ENCODE peak calls at places on chromosome 16, in ten cellular contexts. One of them, this sample, is unnamed.

GRCh38 chr16:716250-716607 is 1.3 kb downstream of the METRN start:
- DNase-seq in stomach: peak
- DNase-seq in sigmoid colon: no peak
- DNase-seq in transverse colon: no peak
- DNase-seq in prostate gland: no peak
- DNase-seq in ovary: no peak
- DNase-seq in IMR-90: no peak
- DNase-seq in Peyer's patch: no peak
- DNase-seq in HCT116: no peak
- DNase-seq in gastrocnemius medialis: no peak
- DNase-seq in this sample: no peak

GRCh38 chr16:66519482-66519881 is 30.4 kb downstream of the TK2 start:
- DNase-seq in sigmoid colon: no peak
- DNase-seq in ovary: no peak
- DNase-seq in stomach: no peak
- DNase-seq in gastrocnemius medialis: no peak
- DNase-seq in transverse colon: no peak
- DNase-seq in Peyer's patch: no peak
- DNase-seq in prostate gland: no peak
- DNase-seq in HCT116: no peak
- DNase-seq in IMR-90: no peak
- DNase-seq in this sample: no peak

GRCh38 chr16:61681124-61681523 is 355.1 kb downstream of the CDH8 start:
- DNase-seq in stomach: no peak
- DNase-seq in gastrocnemius medialis: no peak
- DNase-seq in Peyer's patch: no peak
- DNase-seq in prostate gland: no peak
- DNase-seq in sigmoid colon: no peak
- DNase-seq in ovary: no peak
- DNase-seq in HCT116: no peak
- DNase-seq in transverse colon: no peak
- DNase-seq in IMR-90: no peak
- DNase-seq in this sample: no peak

GRCh38 chr16:1071009-1071408 is 1.5 kb upstream of the SSTR5 start:
- DNase-seq in stomach: no peak
- DNase-seq in ovary: no peak
- DNase-seq in gastrocnemius medialis: no peak
- DNase-seq in Peyer's patch: no peak
- DNase-seq in transverse colon: no peak
- DNase-seq in HCT116: no peak
- DNase-seq in prostate gland: no peak
- DNase-seq in sigmoid colon: no peak
- DNase-seq in IMR-90: no peak
- DNase-seq in this sample: no peak

GRCh38 chr16:25270577-25270976 is 12.9 kb upstream of the ZKSCAN2 start:
- DNase-seq in prostate gland: no peak
- DNase-seq in transverse colon: no peak
- DNase-seq in IMR-90: no peak
- DNase-seq in gastrocnemius medialis: no peak
- DNase-seq in sigmoid colon: no peak
- DNase-seq in HCT116: no peak
- DNase-seq in ovary: no peak
- DNase-seq in Peyer's patch: no peak
- DNase-seq in stomach: no peak
- DNase-seq in this sample: no peak

GRCh38 chr16:80986557-80986956 is 20.1 kb downstream of the CMC2 start:
- DNase-seq in IMR-90: no peak
- DNase-seq in transverse colon: no peak
- DNase-seq in Peyer's patch: no peak
- DNase-seq in HCT116: no peak
- DNase-seq in sigmoid colon: no peak
- DNase-seq in stomach: no peak
- DNase-seq in ovary: no peak
- DNase-seq in gastrocnemius medialis: no peak
- DNase-seq in prostate gland: no peak
- DNase-seq in this sample: no peak

GRCh38 chr16:17397499-17397891 is 73.3 kb downstream of the XYLT1 start:
- DNase-seq in sigmoid colon: no peak
- DNase-seq in gastrocnemius medialis: no peak
- DNase-seq in prostate gland: no peak
- DNase-seq in ovary: no peak
- DNase-seq in stomach: peak
- DNase-seq in HCT116: no peak
- DNase-seq in Peyer's patch: no peak
- DNase-seq in transverse colon: peak
- DNase-seq in IMR-90: peak
- DNase-seq in this sample: no peak

GRCh38 chr16:79328327-79329162 is 272.0 kb downstream of the MAF start:
- DNase-seq in transverse colon: no peak
- DNase-seq in stomach: no peak
- DNase-seq in sigmoid colon: no peak
- DNase-seq in HCT116: no peak
- DNase-seq in gastrocnemius medialis: no peak
- DNase-seq in IMR-90: no peak
- DNase-seq in Peyer's patch: no peak
- DNase-seq in prostate gland: no peak
- DNase-seq in ovary: no peak
- DNase-seq in this sample: no peak

GRCh38 chr16:82995286-82995926 is 368.6 kb downstream of the CDH13 start:
- DNase-seq in IMR-90: no peak
- DNase-seq in prostate gland: no peak
- DNase-seq in HCT116: no peak
- DNase-seq in transverse colon: no peak
- DNase-seq in Peyer's patch: no peak
- DNase-seq in sigmoid colon: no peak
- DNase-seq in ovary: no peak
- DNase-seq in stomach: no peak
- DNase-seq in gastrocnemius medialis: no peak
- DNase-seq in this sample: no peak

GRCh38 chr16:48912360-48912759 is 302.4 kb upstream of the N4BP1 start:
- DNase-seq in IMR-90: no peak
- DNase-seq in transverse colon: no peak
- DNase-seq in prostate gland: no peak
- DNase-seq in sigmoid colon: no peak
- DNase-seq in ovary: no peak
- DNase-seq in Peyer's patch: no peak
- DNase-seq in HCT116: no peak
- DNase-seq in stomach: no peak
- DNase-seq in gastrocnemius medialis: no peak
- DNase-seq in this sample: peak

GRCh38 chr16:11748404-11749254 is 6.0 kb upstream of the TXNDC11 start:
- DNase-seq in stomach: no peak
- DNase-seq in transverse colon: peak
- DNase-seq in prostate gland: no peak
- DNase-seq in gastrocnemius medialis: no peak
- DNase-seq in sigmoid colon: no peak
- DNase-seq in ovary: no peak
- DNase-seq in Peyer's patch: no peak
- DNase-seq in HCT116: no peak
- DNase-seq in IMR-90: no peak
- DNase-seq in this sample: no peak

GRCh38 chr16:21644674-21645073 is 7.7 kb downstream of the IGSF6 start:
- DNase-seq in Peyer's patch: no peak
- DNase-seq in ovary: no peak
- DNase-seq in transverse colon: no peak
- DNase-seq in stomach: no peak
- DNase-seq in sigmoid colon: no peak
- DNase-seq in HCT116: no peak
- DNase-seq in IMR-90: no peak
- DNase-seq in gastrocnemius medialis: no peak
- DNase-seq in prostate gland: no peak
- DNase-seq in this sample: no peak
- H3K4me3 ChIP-seq in Peyer's patch: peak
- H3K4me3 ChIP-seq in ovary: peak
- H3K4me3 ChIP-seq in transverse colon: no peak
- H3K4me3 ChIP-seq in stomach: no peak
- H3K4me3 ChIP-seq in sigmoid colon: peak
- H3K4me3 ChIP-seq in HCT116: no peak
- H3K4me3 ChIP-seq in IMR-90: no peak
- H3K4me3 ChIP-seq in gastrocnemius medialis: no peak
- H3K4me3 ChIP-seq in prostate gland: no peak
- H3K4me3 ChIP-seq in this sample: no peak

GRCh38 chr16:89268585-89268984 is 51.1 kb downstream of the ZNF778 start:
- DNase-seq in Peyer's patch: no peak
- DNase-seq in transverse colon: no peak
- DNase-seq in IMR-90: no peak
- DNase-seq in prostate gland: no peak
- DNase-seq in sigmoid colon: no peak
- DNase-seq in gastrocnemius medialis: no peak
- DNase-seq in HCT116: no peak
- DNase-seq in ovary: no peak
- DNase-seq in stomach: no peak
- DNase-seq in this sample: no peak

GRCh38 chr16:89270666-89271345 is 53.3 kb downstream of the ZNF778 start:
- DNase-seq in prostate gland: no peak
- DNase-seq in IMR-90: no peak
- DNase-seq in stomach: no peak
- DNase-seq in sigmoid colon: no peak
- DNase-seq in gastrocnemius medialis: no peak
- DNase-seq in Peyer's patch: no peak
- DNase-seq in ovary: no peak
- DNase-seq in transverse colon: no peak
- DNase-seq in HCT116: no peak
- DNase-seq in this sample: no peak

GRCh38 chr16:89269805-89270665 is 52.5 kb downstream of the ZNF778 start:
- DNase-seq in stomach: no peak
- DNase-seq in sigmoid colon: no peak
- DNase-seq in HCT116: no peak
- DNase-seq in gastrocnemius medialis: no peak
- DNase-seq in IMR-90: no peak
- DNase-seq in transverse colon: no peak
- DNase-seq in ovary: no peak
- DNase-seq in Peyer's patch: no peak
- DNase-seq in prostate gland: no peak
- DNase-seq in this sample: no peak

GRCh38 chr16:89266521-89267134 is 49.1 kb downstream of the ZNF778 start:
- DNase-seq in stomach: no peak
- DNase-seq in prostate gland: no peak
- DNase-seq in ovary: no peak
- DNase-seq in sigmoid colon: no peak
- DNase-seq in transverse colon: no peak
- DNase-seq in Peyer's patch: no peak
- DNase-seq in IMR-90: no peak
- DNase-seq in HCT116: no peak
- DNase-seq in gastrocnemius medialis: no peak
- DNase-seq in this sample: no peak

DNA sequence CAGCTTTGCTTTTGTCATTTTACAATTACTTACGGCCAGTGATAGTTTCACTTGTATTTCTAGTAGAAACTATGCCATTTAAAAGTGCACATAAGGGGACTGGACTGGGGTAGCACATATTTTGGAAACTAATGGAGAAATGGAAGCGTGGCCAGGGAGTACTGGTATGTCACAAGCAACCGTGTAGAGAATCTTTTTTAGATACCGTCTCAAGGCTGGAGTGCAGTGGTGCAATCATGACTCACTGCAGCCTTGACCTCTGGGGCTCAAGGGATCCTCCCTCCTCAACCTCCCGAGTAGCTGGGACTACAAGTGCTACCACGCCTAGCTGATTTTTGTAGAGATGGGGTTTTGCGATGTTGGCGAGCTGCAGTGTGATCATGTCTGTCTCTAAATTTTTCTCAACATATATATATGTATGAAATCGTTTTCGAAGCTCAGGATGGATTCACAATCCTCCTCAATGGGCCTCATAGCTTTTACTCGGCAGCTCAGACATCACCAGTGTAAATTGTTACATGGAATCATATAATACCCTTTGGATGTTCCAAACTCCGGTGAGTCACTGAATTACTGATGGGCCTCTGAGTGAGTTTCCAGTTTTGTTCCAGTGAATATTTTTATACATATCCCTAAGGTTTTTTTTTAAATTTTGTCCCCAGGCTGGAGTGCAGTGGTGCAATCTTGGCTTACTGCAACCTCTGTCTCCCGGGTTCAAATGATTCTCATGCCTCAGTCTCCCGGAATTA is 51.7 kb downstream of the ZNF778 start:
- DNase-seq in gastrocnemius medialis: peak
- DNase-seq in IMR-90: peak
- DNase-seq in transverse colon: no peak
- DNase-seq in HCT116: no peak
- DNase-seq in ovary: peak
- DNase-seq in prostate gland: no peak
- DNase-seq in sigmoid colon: no peak
- DNase-seq in Peyer's patch: no peak
- DNase-seq in stomach: no peak
- DNase-seq in this sample: no peak
- TF ChIP-seq POLR2A in gastrocnemius medialis: no peak
- TF ChIP-seq POLR2A in IMR-90: no peak
- TF ChIP-seq POLR2A in transverse colon: no peak
- TF ChIP-seq POLR2A in HCT116: no peak
- TF ChIP-seq POLR2A in ovary: no peak
- TF ChIP-seq POLR2A in prostate gland: no peak
- TF ChIP-seq POLR2A in sigmoid colon: no peak
- TF ChIP-seq POLR2A in Peyer's patch: no peak
- TF ChIP-seq POLR2A in stomach: no peak
- TF ChIP-seq POLR2A in this sample: no peak

DNA sequence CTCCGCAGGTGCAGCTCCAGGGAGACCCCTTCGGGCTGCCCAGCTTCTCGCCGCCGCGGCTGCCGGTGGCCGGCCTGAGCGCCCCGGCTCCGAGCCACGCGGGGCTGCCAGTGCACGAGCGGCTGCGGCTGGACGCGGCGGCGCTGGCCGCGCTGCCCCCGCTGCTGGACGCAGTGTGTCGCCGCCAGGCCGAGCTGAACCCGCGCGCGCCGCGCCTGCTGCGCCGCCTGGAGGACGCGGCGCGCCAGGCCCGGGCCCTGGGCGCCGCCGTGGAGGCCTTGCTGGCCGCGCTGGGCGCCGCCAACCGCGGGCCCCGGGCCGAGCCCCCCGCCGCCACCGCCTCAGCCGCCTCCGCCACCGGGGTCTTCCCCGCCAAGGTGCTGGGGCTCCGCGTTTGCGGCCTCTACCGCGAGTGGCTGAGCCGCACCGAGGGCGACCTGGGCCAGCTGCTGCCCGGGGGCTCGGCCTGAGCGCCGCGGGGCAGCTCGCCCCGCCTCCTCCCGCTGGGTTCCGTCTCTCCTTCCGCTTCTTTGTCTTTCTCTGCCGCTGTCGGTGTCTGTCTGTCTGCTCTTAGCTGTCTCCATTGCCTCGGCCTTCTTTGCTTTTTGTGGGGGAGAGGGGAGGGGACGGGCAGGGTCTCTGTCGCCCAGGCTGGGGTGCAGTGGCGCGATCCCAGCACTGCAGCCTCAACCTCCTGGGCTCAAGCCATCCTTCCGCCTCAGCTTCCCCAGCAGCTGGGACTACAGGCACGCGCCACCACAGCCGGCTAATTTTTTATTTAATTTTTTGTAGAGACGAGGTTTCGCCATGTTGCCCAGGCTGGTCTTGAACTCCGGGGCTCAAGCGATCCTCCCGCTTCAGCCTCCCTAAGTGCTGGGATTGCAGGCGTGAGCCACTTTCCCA is 5.9 kb downstream of the CTF1 start:
- DNase-seq in prostate gland: peak
- DNase-seq in sigmoid colon: peak
- DNase-seq in gastrocnemius medialis: peak
- DNase-seq in Peyer's patch: peak
- DNase-seq in HCT116: no peak
- DNase-seq in stomach: peak
- DNase-seq in ovary: peak
- DNase-seq in IMR-90: peak
- DNase-seq in transverse colon: peak
- DNase-seq in this sample: no peak
- TF ChIP-seq CTCF in prostate gland: peak
- TF ChIP-seq CTCF in sigmoid colon: no peak
- TF ChIP-seq CTCF in gastrocnemius medialis: peak
- TF ChIP-seq CTCF in Peyer's patch: peak
- TF ChIP-seq CTCF in HCT116: no peak
- TF ChIP-seq CTCF in stomach: no peak
- TF ChIP-seq CTCF in ovary: peak
- TF ChIP-seq CTCF in IMR-90: peak
- TF ChIP-seq CTCF in transverse colon: no peak
- TF ChIP-seq CTCF in this sample: no peak

GRCh38 chr16:88633684-88634140 is 4.7 kb upstream of the IL17C start:
- DNase-seq in HCT116: no peak
- DNase-seq in ovary: no peak
- DNase-seq in sigmoid colon: no peak
- DNase-seq in stomach: peak
- DNase-seq in gastrocnemius medialis: no peak
- DNase-seq in Peyer's patch: peak
- DNase-seq in IMR-90: peak
- DNase-seq in transverse colon: peak
- DNase-seq in prostate gland: no peak
- DNase-seq in this sample: no peak
- H3K4me3 ChIP-seq in HCT116: no peak
- H3K4me3 ChIP-seq in ovary: no peak
- H3K4me3 ChIP-seq in sigmoid colon: peak
- H3K4me3 ChIP-seq in stomach: peak
- H3K4me3 ChIP-seq in gastrocnemius medialis: no peak
- H3K4me3 ChIP-seq in Peyer's patch: peak
- H3K4me3 ChIP-seq in IMR-90: no peak
- H3K4me3 ChIP-seq in transverse colon: no peak
- H3K4me3 ChIP-seq in prostate gland: no peak
- H3K4me3 ChIP-seq in this sample: no peak

This sample was measured in lower leg skin.